ENCODE peak calls at places on chromosome 22, in five cellular contexts. X is dorsolateral prefrontal cortex, J is HCT116, O is fibroblast of lung, Y is IMR-90. D is an unnamed sample. For H3K27me3, the result is how much of the 10 kb centered on the place peaks cover.

GRCh38 chr22:21450320-21450831 is 16.8 kb upstream of the TMEM191C start:
- DNase-seq in X (no peak), J (no peak), O (no peak), Y (no peak), D (no peak)

GRCh38 chr22:25172153-25172552 is 27.5 kb upstream of the CRYBB3 start:
- DNase-seq in X (no peak), J (peak), O (no peak), Y (no peak), D (no peak)

GRCh38 chr22:37741312-37741795 is 44.5 kb downstream of the TRIOBP start:
- DNase-seq in X (no peak), J (no peak), O (peak), Y (peak), D (peak)

GRCh38 chr22:17578129-17578754 is 14.9 kb downstream of the SLC25A18 start:
- DNase-seq in X (peak), J (no peak), O (peak), Y (peak), D (no peak)

GRCh38 chr22:41070665-41071331 is 21.6 kb upstream of the EP300 start:
- DNase-seq in X (no peak), J (no peak), O (no peak), Y (no peak), D (no peak)

GRCh38 chr22:46754110-46754799 is 8.2 kb upstream of the TBC1D22A start:
- DNase-seq in X (no peak), J (peak), O (peak), Y (peak), D (peak)

GRCh38 chr22:24681236-24681635 is 78.2 kb downstream of the GGT1 start:
- DNase-seq in X (no peak), J (no peak), O (peak), Y (peak), D (peak)

GRCh38 chr22:46714550-46714949 is 23.5 kb downstream of the CERK start:
- DNase-seq in X (no peak), J (no peak), O (peak), Y (peak), D (peak)

GRCh38 chr22:25389541-25389919 is 170.1 kb downstream of the CRYBB2 start:
- DNase-seq in X (no peak), J (no peak), O (no peak), Y (no peak), D (no peak)

GRCh38 chr22:42353883-42354727 is 78.1 kb downstream of the NFAM1 start:
- DNase-seq in X (no peak), J (no peak), O (no peak), Y (peak), D (no peak)

GRCh38 chr22:19566599-19567382 is 42.6 kb upstream of the CLDN5 start:
- DNase-seq in X (no peak), J (no peak), O (no peak), Y (no peak), D (no peak)

GRCh38 chr22:25021976-25022711 is 69.6 kb downstream of the KIAA1671 start:
- DNase-seq in X (no peak), J (no peak), O (peak), Y (no peak), D (peak)

GRCh38 chr22:46359362-46359761 is 23.8 kb downstream of the TRMU start:
- DNase-seq in X (no peak), J (no peak), O (no peak), Y (no peak), D (no peak)

GRCh38 chr22:24952837-24953293 is 349 bp downstream of the KIAA1671 start:
- DNase-seq in X (peak), J (peak), O (peak), Y (peak), D (peak)

GRCh38 chr22:19619144-19620009 is 94.9 kb upstream of the SEPTIN5 start:
- DNase-seq in X (no peak), J (no peak), O (no peak), Y (no peak), D (peak)

GRCh38 chr22:24482586-24482985 is 12.5 kb upstream of the UPB1 start:
- DNase-seq in X (no peak), J (no peak), O (peak), Y (peak), D (no peak)

GRCh38 chr22:25403752-25404471 is 160.6 kb upstream of the GRK3 start:
- DNase-seq in X (no peak), J (no peak), O (peak), Y (peak), D (peak)

GRCh38 chr22:22848364-22848866 is 39.2 kb upstream of the IGLL5 start:
- DNase-seq in X (no peak), J (peak), O (peak), Y (peak), D (peak)

GRCh38 chr22:19430890-19431541 is 517 bp downstream of the HIRA start:
- DNase-seq in X (no peak), J (no peak), O (peak), Y (peak), D (peak)

GRCh38 chr22:48182036-48182435 is 1419.6 kb downstream of the TBC1D22A start:
- DNase-seq in X (no peak), J (no peak), O (no peak), Y (no peak), D (no peak)

GRCh38 chr22:17576475-17576874 is 13.2 kb downstream of the SLC25A18 start:
- DNase-seq in X (no peak), J (no peak), O (peak), Y (peak), D (peak)

GRCh38 chr22:30439836-30440235 is 14.3 kb downstream of the MTFP1 start:
- DNase-seq in X (no peak), J (no peak), O (no peak), Y (no peak), D (no peak)

GRCh38 chr22:32480238-32480637 is 5.6 kb downstream of the FBXO7 start:
- DNase-seq in X (no peak), J (no peak), O (no peak), Y (no peak), D (no peak)

GRCh38 chr22:23542933-23543332 is 37.2 kb downstream of the IGLL1 start:
- DNase-seq in X (no peak), J (no peak), O (peak), Y (peak), D (peak)

GRCh38 chr22:33431300-33431699 is 373.1 kb upstream of the SYN3 start:
- DNase-seq in X (no peak), J (no peak), O (no peak), Y (no peak), D (no peak)

GRCh38 chr22:46806789-46807188 is 44.3 kb downstream of the TBC1D22A start:
- DNase-seq in X (no peak), J (no peak), O (no peak), Y (no peak), D (no peak)

DNA sequence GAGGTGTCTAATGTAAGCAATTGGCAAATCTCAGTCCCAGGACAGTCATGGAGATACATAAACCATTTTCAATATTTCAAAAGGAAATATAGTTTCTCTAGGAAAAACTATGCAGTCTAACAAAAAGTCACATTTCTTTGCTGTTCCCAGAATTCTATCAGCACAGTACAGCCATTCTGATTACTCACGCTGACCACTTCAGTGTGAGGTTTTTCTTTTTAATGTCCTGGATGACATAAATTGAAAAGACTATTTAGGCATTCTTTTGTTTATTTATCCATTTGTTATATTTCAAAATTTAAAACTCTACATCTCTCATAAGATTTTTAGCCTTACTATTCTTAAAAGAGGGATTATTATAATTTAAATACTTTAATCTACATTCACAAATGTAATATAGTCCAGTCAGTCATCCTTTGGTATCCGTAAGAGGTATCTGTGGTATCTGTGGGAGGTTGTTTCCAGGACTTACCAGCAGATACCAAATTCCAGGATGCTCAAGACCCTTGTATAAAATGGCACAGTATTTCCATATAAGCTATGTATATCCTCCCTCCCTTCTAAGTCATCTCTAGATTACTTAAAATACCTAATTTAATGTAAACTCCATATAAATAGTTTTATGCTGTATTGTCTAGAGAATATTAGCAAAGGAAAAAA is 331.1 kb upstream of the PITPNB start:
- DNase-seq in X (no peak), J (no peak), O (peak), Y (no peak), D (peak)
- H3K27me3 ChIP-seq in X (under half), J (half or more), O (under half), Y (under half), D (under half)

GRCh38 chr22:38943181-38943580 is 14.2 kb upstream of the APOBEC3A start:
- DNase-seq in X (no peak), J (no peak), O (no peak), Y (no peak), D (no peak)
- H3K27me3 ChIP-seq in X (under half), J (under half), O (under half), Y (half or more), D (half or more)

GRCh38 chr22:35043932-35044319 is 22.0 kb upstream of the ISX start:
- DNase-seq in X (no peak), J (no peak), O (no peak), Y (no peak), D (no peak)
- H3K27me3 ChIP-seq in X (under half), J (under half), O (under half), Y (under half), D (under half)

GRCh38 chr22:50018608-50019291 is 6.2 kb upstream of the IL17REL start:
- DNase-seq in X (no peak), J (no peak), O (no peak), Y (no peak), D (peak)
- H3K27me3 ChIP-seq in X (under half), J (under half), O (under half), Y (half or more), D (under half)

GRCh38 chr22:39560127-39560526 is 10.4 kb upstream of the CACNA1I start:
- DNase-seq in X (no peak), J (no peak), O (no peak), Y (no peak), D (peak)
- H3K27me3 ChIP-seq in X (under half), J (under half), O (under half), Y (half or more), D (under half)

D was measured in osteoblast.